ENCODE peak calls at places on chromosome 2, in seven cellular contexts. U is CD8-positive, alpha-beta T cell; Z is GM06990; P is bronchial epithelial cell; F is lower lobe of right lung; R is Panc1; L is heart right ventricle. S is an unnamed sample.

GRCh38 chr2:8885449-8886196 is 48.2 kb upstream of the KIDINS220 start:
- DNase-seq in U (no peak), Z (no peak), P (peak; percentile 29), F (no peak), R (no peak), L (peak; percentile 20), S (no peak)

GRCh38 chr2:241802421-241802749 is 6.6 kb upstream of the NEU4 start:
- DNase-seq in U (no peak), Z (no peak), P (no peak), F (no peak), R (no peak), L (no peak), S (no peak)

GRCh38 chr2:204064119-204064518 is 127.6 kb downstream of the ICOS start:
- DNase-seq in U (no peak), Z (no peak), P (no peak), F (no peak), R (no peak), L (no peak), S (no peak)

GRCh38 chr2:105439130-105439529 is 40.3 kb upstream of the FHL2 start:
- DNase-seq in U (no peak), Z (no peak), P (no peak), F (no peak), R (no peak), L (no peak), S (no peak)

GRCh38 chr2:31802711-31803110 is 208.1 kb downstream of the MEMO1 start:
- DNase-seq in U (no peak), Z (no peak), P (no peak), F (no peak), R (no peak), L (no peak), S (no peak)

GRCh38 chr2:98935777-98936132 is 270 bp downstream of the CRACDL start:
- DNase-seq in U (no peak), Z (no peak), P (no peak), F (no peak), R (no peak), L (no peak), S (peak; percentile 65)

GRCh38 chr2:108936076-108936867 is 52.7 kb downstream of the EDAR start:
- DNase-seq in U (no peak), Z (no peak), P (no peak), F (no peak), R (no peak), L (no peak), S (no peak)

GRCh38 chr2:120134263-120134662 is 88.9 kb downstream of the TMEM185B start:
- DNase-seq in U (no peak), Z (no peak), P (peak; percentile 98), F (no peak), R (no peak), L (no peak), S (no peak)

GRCh38 chr2:187842978-187843847 is 289.0 kb upstream of the TFPI start:
- DNase-seq in U (no peak), Z (no peak), P (peak; percentile 65), F (no peak), R (peak; percentile 32), L (no peak), S (no peak)

GRCh38 chr2:211216221-211216620 is 659.8 kb downstream of the CPS1 start:
- DNase-seq in U (no peak), Z (no peak), P (peak; percentile 50), F (no peak), R (no peak), L (no peak), S (no peak)

GRCh38 chr2:41764919-41765318 is 282.9 kb upstream of the PKDCC start:
- DNase-seq in U (no peak), Z (no peak), P (peak; percentile 29), F (no peak), R (no peak), L (no peak), S (no peak)

GRCh38 chr2:119841550-119841949 is 81.8 kb downstream of the PTPN4 start:
- DNase-seq in U (no peak), Z (no peak), P (peak; percentile 15), F (no peak), R (no peak), L (no peak), S (no peak)

GRCh38 chr2:14675489-14675888 is 43.0 kb downstream of the LRATD1 start:
- DNase-seq in U (no peak), Z (no peak), P (no peak), F (no peak), R (no peak), L (no peak), S (no peak)

GRCh38 chr2:83342860-83343329 is 1116.2 kb downstream of the SUCLG1 start:
- DNase-seq in U (no peak), Z (no peak), P (no peak), F (no peak), R (no peak), L (no peak), S (no peak)

GRCh38 chr2:204306667-204307066 is 238.6 kb upstream of the PARD3B start:
- DNase-seq in U (no peak), Z (no peak), P (no peak), F (no peak), R (no peak), L (no peak), S (no peak)

GRCh38 chr2:238238766-238239551 is 879 bp downstream of the HES6 start:
- DNase-seq in U (peak; percentile 57), Z (no peak), P (no peak), F (peak; percentile 63), R (no peak), L (no peak), S (peak; percentile 70)

GRCh38 chr2:225282858-225283693 is 116.4 kb upstream of the NYAP2 start:
- DNase-seq in U (peak; percentile 17), Z (no peak), P (peak; percentile 34), F (no peak), R (peak; percentile 28), L (no peak), S (no peak)

DNA sequence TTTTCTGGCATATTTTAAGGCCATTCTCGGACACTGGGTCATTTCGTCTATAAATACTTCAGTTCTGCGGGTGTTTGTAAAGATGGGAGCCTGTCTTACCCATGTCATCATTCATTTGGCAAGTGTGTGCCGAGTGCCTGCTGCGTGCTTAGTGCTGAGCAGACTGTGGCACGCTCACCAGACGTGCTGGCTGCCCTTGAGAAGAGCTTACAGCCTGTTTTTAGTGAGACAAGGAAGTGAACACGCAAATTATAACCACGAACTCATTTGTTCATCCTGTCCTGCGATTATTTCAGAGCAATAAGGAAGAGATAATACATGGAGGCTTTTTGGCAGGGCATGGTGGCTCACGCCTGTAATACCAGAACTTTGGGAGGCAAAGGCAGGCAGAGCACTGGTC is 10.3 kb upstream of the STON1 start:
- DNase-seq in U (no peak), Z (no peak), P (no peak), F (no peak), R (no peak), L (no peak), S (no peak)
- TF ChIP-seq CTCF in U (no peak), Z (no peak), P (no peak), F (no peak), R (no peak), L (no peak), S (no peak)

GRCh38 chr2:180694445-180695421 is 285.7 kb upstream of the UBE2E3 start:
- DNase-seq in U (no peak), Z (no peak), P (no peak), F (no peak), R (no peak), L (no peak), S (no peak)
- H3K4me3 ChIP-seq in U (no peak overlapping the region), Z (no peak overlapping the region), P (no peak overlapping the region), F (no peak overlapping the region), R (no peak overlapping the region), L (no peak overlapping the region), S (no peak overlapping the region)

GRCh38 chr2:227661827-227662226 is 4.8 kb upstream of the SCYGR5 start:
- DNase-seq in U (no peak), Z (no peak), P (no peak), F (no peak), R (no peak), L (no peak), S (no peak)
- H3K27me3 ChIP-seq in U (no peaks in the 10 kb centered on the region), Z (no peaks in the 10 kb centered on the region), P (no peaks in the 10 kb centered on the region), F (no peaks in the 10 kb centered on the region), R (no peaks in the 10 kb centered on the region), L (peaks cover 4% of the 10 kb centered on the region), S (no peaks in the 10 kb centered on the region)

DNA sequence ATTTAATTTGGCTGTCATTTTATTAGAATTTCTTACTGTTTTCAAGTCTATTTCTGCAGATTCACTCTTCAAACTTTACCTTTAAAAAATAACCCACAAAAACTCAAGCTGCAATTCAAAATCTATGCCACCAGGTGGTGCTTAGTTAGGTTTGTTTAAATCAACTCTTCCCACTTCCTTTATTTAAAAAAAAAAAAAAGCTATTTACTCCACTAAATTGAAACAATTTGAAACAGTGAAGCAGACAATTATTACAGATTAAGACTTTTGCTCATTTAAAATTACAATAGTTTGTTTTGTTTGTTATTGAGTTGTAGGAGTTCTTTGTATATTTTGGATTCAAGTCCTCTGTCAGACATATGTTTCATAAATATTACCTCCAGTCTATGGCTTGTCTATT is 300.0 kb downstream of the PDE11A start:
- DNase-seq in U (no peak), Z (no peak), P (peak; percentile 56), F (no peak), R (peak; percentile 18), L (no peak), S (no peak)
- TF ChIP-seq CTCF in U (peak; percentile 73), Z (peak; percentile 57), P (peak; percentile 36), F (peak; percentile 49), R (peak; percentile 70), L (no peak), S (peak; percentile 52)

DNA sequence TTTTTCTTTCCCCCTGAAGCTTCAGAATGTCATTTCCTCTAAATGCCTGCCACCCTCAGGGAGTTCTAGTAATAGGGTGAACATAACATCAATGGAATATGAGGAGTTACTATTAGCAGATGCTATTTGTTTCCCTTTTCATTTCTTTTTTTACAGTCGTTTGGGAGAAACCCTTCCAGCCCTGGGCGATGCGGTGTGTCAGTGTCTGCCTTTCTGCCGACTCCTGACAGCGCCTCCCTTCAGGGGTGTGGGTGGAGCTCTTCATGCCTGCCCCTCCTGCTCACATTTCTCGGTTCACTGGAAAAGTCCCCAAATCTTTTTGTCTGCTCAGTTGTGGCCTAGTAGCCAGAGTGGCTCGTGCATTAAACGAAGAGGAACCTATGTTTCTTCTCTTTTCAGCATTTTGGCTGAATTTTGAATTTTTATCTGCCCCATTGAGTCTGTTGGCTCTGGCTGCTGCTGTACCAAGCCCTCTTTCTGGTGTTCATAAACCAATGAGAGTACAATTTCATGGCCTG is 72.3 kb downstream of the FMNL2 start:
- DNase-seq in U (no peak), Z (peak; percentile 56), P (peak; percentile 56), F (no peak), R (no peak), L (peak; percentile 26), S (no peak)
- H3K4me3 ChIP-seq in U (no peak overlapping the region), Z (peak overlapping the region; percentile 19), P (no peak overlapping the region), F (peak overlapping the region; percentile 24), R (peak overlapping the region; percentile 26), L (no peak overlapping the region), S (peak overlapping the region; percentile 36)

GRCh38 chr2:215724171-215724570 is 288.3 kb upstream of the FN1 start:
- DNase-seq in U (no peak), Z (no peak), P (no peak), F (no peak), R (no peak), L (no peak), S (no peak)
- H3K27me3 ChIP-seq in U (no peaks in the 10 kb centered on the region), Z (no peaks in the 10 kb centered on the region), P (no peaks in the 10 kb centered on the region), F (no peaks in the 10 kb centered on the region), R (no peaks in the 10 kb centered on the region), L (no peaks in the 10 kb centered on the region), S (no peaks in the 10 kb centered on the region)

DNA sequence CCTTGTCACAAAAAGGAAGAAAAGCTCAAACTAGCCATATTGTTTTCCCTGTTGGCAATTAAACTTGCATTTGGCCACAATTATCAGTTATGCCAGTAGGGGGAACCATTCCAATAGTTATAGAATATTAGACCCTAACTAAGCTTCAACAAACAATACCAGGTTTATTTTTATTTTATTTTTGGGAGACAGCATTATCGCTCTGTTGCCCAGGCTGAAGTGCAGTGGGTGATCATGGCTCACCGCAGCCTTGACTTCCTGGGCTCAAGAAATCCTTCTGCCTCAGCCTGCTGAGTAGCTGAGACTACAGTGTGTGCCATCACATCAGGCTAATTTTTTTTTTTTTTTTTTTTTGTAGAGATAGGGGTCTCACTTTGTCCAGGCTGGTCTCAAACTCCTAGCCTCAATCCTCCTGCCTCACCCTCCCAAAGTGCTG is 102.1 kb downstream of the ATAD2B start:
- DNase-seq in U (no peak), Z (peak; percentile 45), P (peak; percentile 46), F (no peak), R (peak; percentile 48), L (peak; percentile 18), S (no peak)
- TF ChIP-seq CTCF in U (peak; percentile 78), Z (peak; percentile 61), P (peak; percentile 54), F (peak; percentile 69), R (peak; percentile 80), L (peak; percentile 25), S (peak; percentile 72)

S was measured in upper lobe of right lung.